ENCODE peak calls at places on chromosomes 3 and 15, in nine cellular contexts. One of them, this sample, is unnamed.

GRCh38 chr3:31105438-31106077 is 211.1 kb upstream of the GADL1 start:
- DNase-seq in ovary: no peak
- DNase-seq in astrocyte of the cerebellum: peak
- DNase-seq in DND-41: peak
- DNase-seq in GM12865: no peak
- DNase-seq in hepatocyte: no peak
- DNase-seq in endodermal cell: no peak
- DNase-seq in CD8-positive, alpha-beta T cell: no peak
- DNase-seq in right lobe of liver: no peak
- DNase-seq in this sample: peak

GRCh38 chr15:43253431-43254403 is 13.0 kb downstream of the TGM5 start:
- DNase-seq in right lobe of liver: peak
- DNase-seq in hepatocyte: no peak
- DNase-seq in ovary: no peak
- DNase-seq in GM12865: peak
- DNase-seq in DND-41: no peak
- DNase-seq in endodermal cell: peak
- DNase-seq in astrocyte of the cerebellum: peak
- DNase-seq in CD8-positive, alpha-beta T cell: no peak
- DNase-seq in this sample: no peak

GRCh38 chr3:142850395-142851023 is 38.4 kb downstream of the PCOLCE2 start:
- DNase-seq in endodermal cell: no peak
- DNase-seq in GM12865: no peak
- DNase-seq in CD8-positive, alpha-beta T cell: no peak
- DNase-seq in DND-41: no peak
- DNase-seq in ovary: no peak
- DNase-seq in hepatocyte: peak
- DNase-seq in right lobe of liver: no peak
- DNase-seq in astrocyte of the cerebellum: peak
- DNase-seq in this sample: peak

GRCh38 chr3:27590437-27591320 is 106.5 kb upstream of the SLC4A7 start:
- DNase-seq in hepatocyte: no peak
- DNase-seq in endodermal cell: no peak
- DNase-seq in GM12865: no peak
- DNase-seq in DND-41: no peak
- DNase-seq in astrocyte of the cerebellum: no peak
- DNase-seq in ovary: no peak
- DNase-seq in CD8-positive, alpha-beta T cell: no peak
- DNase-seq in right lobe of liver: no peak
- DNase-seq in this sample: no peak

GRCh38 chr3:64343692-64344440 is 118.6 kb upstream of the PRICKLE2 start:
- DNase-seq in hepatocyte: no peak
- DNase-seq in endodermal cell: peak
- DNase-seq in ovary: no peak
- DNase-seq in astrocyte of the cerebellum: no peak
- DNase-seq in DND-41: no peak
- DNase-seq in right lobe of liver: no peak
- DNase-seq in GM12865: no peak
- DNase-seq in CD8-positive, alpha-beta T cell: no peak
- DNase-seq in this sample: no peak

GRCh38 chr3:181709537-181710279 is 2.0 kb upstream of the SOX2 start:
- DNase-seq in DND-41: peak
- DNase-seq in GM12865: peak
- DNase-seq in hepatocyte: peak
- DNase-seq in CD8-positive, alpha-beta T cell: no peak
- DNase-seq in right lobe of liver: peak
- DNase-seq in ovary: peak
- DNase-seq in astrocyte of the cerebellum: no peak
- DNase-seq in endodermal cell: peak
- DNase-seq in this sample: peak

GRCh38 chr3:4313606-4314308 is 10.6 kb downstream of the SETMAR start:
- DNase-seq in DND-41: no peak
- DNase-seq in GM12865: no peak
- DNase-seq in endodermal cell: no peak
- DNase-seq in hepatocyte: no peak
- DNase-seq in ovary: no peak
- DNase-seq in astrocyte of the cerebellum: no peak
- DNase-seq in CD8-positive, alpha-beta T cell: no peak
- DNase-seq in right lobe of liver: no peak
- DNase-seq in this sample: no peak

GRCh38 chr3:118536764-118537163 is 497.9 kb downstream of the IGSF11 start:
- DNase-seq in ovary: no peak
- DNase-seq in hepatocyte: no peak
- DNase-seq in endodermal cell: no peak
- DNase-seq in GM12865: no peak
- DNase-seq in right lobe of liver: no peak
- DNase-seq in astrocyte of the cerebellum: no peak
- DNase-seq in DND-41: no peak
- DNase-seq in CD8-positive, alpha-beta T cell: no peak
- DNase-seq in this sample: no peak

GRCh38 chr3:27729748-27730611 is 7.9 kb upstream of the EOMES start:
- DNase-seq in GM12865: no peak
- DNase-seq in DND-41: no peak
- DNase-seq in astrocyte of the cerebellum: no peak
- DNase-seq in ovary: no peak
- DNase-seq in hepatocyte: no peak
- DNase-seq in CD8-positive, alpha-beta T cell: no peak
- DNase-seq in right lobe of liver: no peak
- DNase-seq in endodermal cell: peak
- DNase-seq in this sample: no peak

DNA sequence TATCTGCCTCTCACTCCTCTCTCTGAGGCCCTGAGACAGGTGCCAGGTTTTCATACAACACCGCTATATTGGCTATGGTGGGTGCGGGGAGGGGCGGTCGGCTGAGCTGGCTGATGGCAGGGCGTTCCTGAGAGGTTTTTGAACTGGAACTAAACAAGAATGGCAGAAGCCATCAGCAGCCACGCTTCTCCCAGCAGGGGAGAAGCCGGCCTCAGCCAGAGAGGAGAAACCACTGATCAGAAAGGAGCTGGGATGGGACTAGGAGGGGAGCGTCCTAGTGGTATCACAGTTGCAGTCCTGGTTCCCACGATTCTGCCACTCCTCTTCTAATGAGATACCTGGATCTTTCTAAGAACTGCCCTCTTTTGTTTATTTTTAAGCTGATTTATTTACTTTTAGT is 89.8 kb upstream of the PRR23E start:
- DNase-seq in right lobe of liver: no peak
- DNase-seq in astrocyte of the cerebellum: no peak
- DNase-seq in ovary: no peak
- DNase-seq in DND-41: no peak
- DNase-seq in hepatocyte: no peak
- DNase-seq in CD8-positive, alpha-beta T cell: no peak
- DNase-seq in endodermal cell: no peak
- DNase-seq in GM12865: no peak
- DNase-seq in this sample: no peak
- H3K4me3 ChIP-seq in right lobe of liver: no peak
- H3K4me3 ChIP-seq in astrocyte of the cerebellum: no peak
- H3K4me3 ChIP-seq in ovary: no peak
- H3K4me3 ChIP-seq in DND-41: no peak
- H3K4me3 ChIP-seq in hepatocyte: no peak
- H3K4me3 ChIP-seq in CD8-positive, alpha-beta T cell: no peak
- H3K4me3 ChIP-seq in endodermal cell: no peak
- H3K4me3 ChIP-seq in GM12865: no peak
- H3K4me3 ChIP-seq in this sample: no peak

DNA sequence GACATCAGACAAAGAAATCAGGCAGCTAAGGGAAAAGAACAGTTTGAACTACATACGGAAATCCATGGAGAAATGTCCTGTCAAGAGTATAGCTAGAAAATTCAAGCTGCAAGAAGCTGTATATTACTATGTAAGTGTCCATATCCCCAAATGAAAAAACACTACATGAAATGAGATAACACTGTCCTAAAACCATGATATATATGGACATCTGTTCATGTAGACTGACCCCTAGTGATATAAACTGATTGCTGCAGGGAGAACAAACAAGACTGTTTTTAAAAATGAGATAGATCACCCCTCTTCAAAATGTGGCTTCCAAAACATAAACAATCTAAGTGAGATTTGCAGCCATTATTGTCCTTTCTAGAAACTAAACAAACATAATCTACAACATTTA is 985.6 kb downstream of the EPHA3 start:
- DNase-seq in hepatocyte: peak
- DNase-seq in astrocyte of the cerebellum: no peak
- DNase-seq in DND-41: no peak
- DNase-seq in right lobe of liver: no peak
- DNase-seq in GM12865: peak
- DNase-seq in endodermal cell: no peak
- DNase-seq in CD8-positive, alpha-beta T cell: no peak
- DNase-seq in ovary: no peak
- DNase-seq in this sample: no peak
- TF ChIP-seq CTCF in hepatocyte: peak
- TF ChIP-seq CTCF in astrocyte of the cerebellum: peak
- TF ChIP-seq CTCF in DND-41: peak
- TF ChIP-seq CTCF in right lobe of liver: peak
- TF ChIP-seq CTCF in GM12865: peak
- TF ChIP-seq CTCF in endodermal cell: peak
- TF ChIP-seq CTCF in CD8-positive, alpha-beta T cell: no peak
- TF ChIP-seq CTCF in ovary: no peak
- TF ChIP-seq CTCF in this sample: peak

GRCh38 chr3:120908803-120909601 is 997 bp downstream of the STXBP5L start:
- DNase-seq in DND-41: no peak
- DNase-seq in GM12865: no peak
- DNase-seq in endodermal cell: no peak
- DNase-seq in ovary: peak
- DNase-seq in hepatocyte: no peak
- DNase-seq in astrocyte of the cerebellum: no peak
- DNase-seq in right lobe of liver: no peak
- DNase-seq in CD8-positive, alpha-beta T cell: no peak
- DNase-seq in this sample: no peak

GRCh38 chr3:120907659-120908029 is 361 bp upstream of the STXBP5L start:
- DNase-seq in CD8-positive, alpha-beta T cell: no peak
- DNase-seq in astrocyte of the cerebellum: no peak
- DNase-seq in DND-41: no peak
- DNase-seq in right lobe of liver: no peak
- DNase-seq in endodermal cell: no peak
- DNase-seq in ovary: no peak
- DNase-seq in hepatocyte: no peak
- DNase-seq in GM12865: no peak
- DNase-seq in this sample: no peak

GRCh38 chr3:120909602-120909878 is 1.5 kb downstream of the STXBP5L start:
- DNase-seq in endodermal cell: peak
- DNase-seq in astrocyte of the cerebellum: no peak
- DNase-seq in hepatocyte: no peak
- DNase-seq in GM12865: no peak
- DNase-seq in DND-41: no peak
- DNase-seq in CD8-positive, alpha-beta T cell: no peak
- DNase-seq in ovary: peak
- DNase-seq in right lobe of liver: no peak
- DNase-seq in this sample: no peak

DNA sequence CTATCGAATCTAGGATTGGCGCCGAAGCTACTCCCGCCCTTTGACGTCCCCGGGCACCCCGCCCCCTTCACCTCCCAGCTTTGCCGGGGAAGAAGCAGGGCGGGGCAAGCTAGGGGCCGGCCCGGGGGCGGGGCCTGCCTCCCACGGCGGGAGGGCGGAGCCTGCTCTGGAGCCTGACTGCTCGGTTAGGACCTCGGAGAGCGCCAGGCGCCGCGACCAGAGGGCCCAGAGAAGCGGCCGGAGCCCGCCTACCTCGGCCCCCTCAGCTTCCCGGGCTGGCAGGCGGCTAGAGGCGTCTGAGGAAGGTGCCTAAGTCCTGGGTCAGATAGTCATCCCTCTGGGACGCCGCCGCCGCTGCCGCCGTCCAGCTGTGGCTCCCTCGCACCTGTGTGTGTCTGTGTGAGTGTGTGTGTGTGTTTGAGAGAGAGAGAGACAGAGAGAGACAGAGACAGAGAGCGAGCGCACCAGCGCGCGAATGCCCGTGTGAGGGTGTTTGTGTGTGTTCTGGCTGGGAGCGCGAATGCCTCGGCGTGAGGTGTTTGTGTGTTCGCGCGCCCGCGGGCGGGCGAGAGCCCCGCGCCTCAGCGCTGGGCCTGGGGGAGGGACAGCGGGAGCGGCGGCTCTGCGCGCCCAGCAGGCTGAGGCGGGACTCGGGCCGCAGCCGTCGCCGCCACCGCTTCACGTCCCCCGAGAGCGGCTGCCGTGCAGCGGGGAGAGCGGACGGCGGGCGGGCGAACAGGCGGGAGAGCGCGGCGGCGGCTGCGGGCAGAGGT is at the start of gene STXBP5L:
- DNase-seq in ovary: peak
- DNase-seq in astrocyte of the cerebellum: peak
- DNase-seq in right lobe of liver: peak
- DNase-seq in GM12865: peak
- DNase-seq in hepatocyte: peak
- DNase-seq in endodermal cell: peak
- DNase-seq in DND-41: no peak
- DNase-seq in CD8-positive, alpha-beta T cell: peak
- DNase-seq in this sample: peak
- H3K4me3 ChIP-seq in ovary: peak
- H3K4me3 ChIP-seq in astrocyte of the cerebellum: peak
- H3K4me3 ChIP-seq in right lobe of liver: peak
- H3K4me3 ChIP-seq in GM12865: peak
- H3K4me3 ChIP-seq in hepatocyte: peak
- H3K4me3 ChIP-seq in endodermal cell: peak
- H3K4me3 ChIP-seq in DND-41: no peak
- H3K4me3 ChIP-seq in CD8-positive, alpha-beta T cell: peak
- H3K4me3 ChIP-seq in this sample: peak

DNA sequence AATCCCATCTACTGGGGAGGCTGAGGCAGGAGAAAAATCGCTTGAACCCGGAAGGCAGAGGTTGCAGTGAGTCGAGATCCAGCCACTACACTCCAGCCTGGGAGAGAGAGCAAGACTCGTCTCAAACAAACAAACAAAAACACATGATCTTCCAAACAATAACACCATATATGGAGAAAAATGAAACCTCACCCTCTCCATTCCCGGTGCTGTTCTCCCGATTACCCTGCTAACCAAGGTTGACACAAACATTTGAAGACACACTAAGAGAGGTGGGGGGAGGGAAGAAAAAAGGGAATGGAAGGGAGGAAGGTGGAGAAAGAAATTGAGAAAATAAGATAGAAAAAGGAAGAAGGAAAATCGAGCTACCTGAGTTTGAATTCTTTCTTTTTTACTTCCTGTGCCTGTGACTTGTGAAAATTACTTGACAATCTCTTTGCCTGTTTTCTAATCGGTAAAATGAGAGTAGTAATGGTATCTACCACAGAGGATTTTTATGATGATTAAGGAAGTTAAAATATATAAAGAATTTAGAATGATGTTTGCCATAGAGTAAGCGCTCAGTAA is 1.1 kb upstream of the PLSCR2 start:
- DNase-seq in CD8-positive, alpha-beta T cell: no peak
- DNase-seq in DND-41: no peak
- DNase-seq in hepatocyte: no peak
- DNase-seq in endodermal cell: no peak
- DNase-seq in right lobe of liver: no peak
- DNase-seq in astrocyte of the cerebellum: no peak
- DNase-seq in ovary: no peak
- DNase-seq in GM12865: no peak
- DNase-seq in this sample: no peak
- TF ChIP-seq CTCF in CD8-positive, alpha-beta T cell: no peak
- TF ChIP-seq CTCF in DND-41: no peak
- TF ChIP-seq CTCF in hepatocyte: no peak
- TF ChIP-seq CTCF in endodermal cell: no peak
- TF ChIP-seq CTCF in right lobe of liver: no peak
- TF ChIP-seq CTCF in astrocyte of the cerebellum: no peak
- TF ChIP-seq CTCF in ovary: no peak
- TF ChIP-seq CTCF in GM12865: no peak
- TF ChIP-seq CTCF in this sample: no peak

This sample was measured in HFF-Myc.